ENCODE peak calls at places on chromosomes 3 and 15, in ten cellular contexts. F is lower lobe of right lung, N is amygdala, U is hippocampal formation, G is heart left ventricle, T is HL-60, E is T-helper 9 cell, W is NCI-H146, B is EH, I is left ventricle myocardium inferior. Q is an unnamed sample.

GRCh38 chr15:51093488-51093864 is 1.2 kb downstream of the TNFAIP8L3 start:
- DNase-seq in F (no peak), N (no peak), U (no peak), G (no peak), T (no peak), E (no peak), W (no peak), B (no peak), I (no peak), Q (no peak)

GRCh38 chr3:139157161-139157932 is 112.7 kb upstream of the PRR23C start:
- DNase-seq in F (no peak), N (no peak), U (no peak), G (no peak), T (no peak), E (no peak), W (peak; percentile 44), B (no peak), I (no peak), Q (no peak)

GRCh38 chr3:52685285-52685704 is 418 bp downstream of the PBRM1 start:
- DNase-seq in F (peak; percentile 87), N (no peak), U (peak; percentile 76), G (peak; percentile 84), T (peak; percentile 78), E (peak; percentile 72), W (peak; percentile 84), B (peak; percentile 78), I (peak; percentile 82), Q (peak; percentile 65)

GRCh38 chr3:143924522-143925381 is 46.9 kb upstream of the DIPK2A start:
- DNase-seq in F (no peak), N (no peak), U (no peak), G (no peak), T (no peak), E (no peak), W (no peak), B (no peak), I (no peak), Q (no peak)

GRCh38 chr15:82044373-82045178 is 1.2 kb downstream of the MEX3B start:
- DNase-seq in F (peak; percentile 48), N (no peak), U (no peak), G (peak; percentile 50), T (peak; percentile 7), E (peak; percentile 8), W (peak; percentile 41), B (peak; percentile 85), I (peak; percentile 44), Q (no peak)

GRCh38 chr3:127637546-127637945 is 8.6 kb downstream of the PODXL2 start:
- DNase-seq in F (no peak), N (no peak), U (no peak), G (no peak), T (peak; percentile 67), E (no peak), W (no peak), B (no peak), I (no peak), Q (peak; percentile 16)

GRCh38 chr3:153951276-153951675 is 169.9 kb upstream of the ARHGEF26 start:
- DNase-seq in F (no peak), N (no peak), U (no peak), G (no peak), T (no peak), E (no peak), W (no peak), B (no peak), I (no peak), Q (no peak)

GRCh38 chr3:115800489-115801080 is 177.3 kb downstream of the GAP43 start:
- DNase-seq in F (no peak), N (no peak), U (no peak), G (no peak), T (no peak), E (no peak), W (no peak), B (peak; percentile 68), I (no peak), Q (no peak)

GRCh38 chr3:141020139-141020940 is 30.8 kb upstream of the SPSB4 start:
- DNase-seq in F (no peak), N (no peak), U (no peak), G (no peak), T (no peak), E (no peak), W (no peak), B (no peak), I (no peak), Q (no peak)

GRCh38 chr3:181637056-181637798 is 74.5 kb upstream of the SOX2 start:
- DNase-seq in F (no peak), N (no peak), U (no peak), G (no peak), T (no peak), E (no peak), W (no peak), B (no peak), I (no peak), Q (no peak)

GRCh38 chr3:158702815-158703481 is 29.3 kb downstream of the RARRES1 start:
- DNase-seq in F (no peak), N (no peak), U (no peak), G (no peak), T (no peak), E (no peak), W (no peak), B (peak; percentile 92), I (no peak), Q (no peak)

GRCh38 chr15:85430406-85431204 is 50.2 kb downstream of the AKAP13 start:
- DNase-seq in F (no peak), N (no peak), U (no peak), G (no peak), T (no peak), E (no peak), W (no peak), B (no peak), I (no peak), Q (no peak)

GRCh38 chr3:57974796-57975388 is 33.3 kb upstream of the FLNB start:
- DNase-seq in F (no peak), N (no peak), U (no peak), G (peak; percentile 48), T (no peak), E (no peak), W (no peak), B (peak; percentile 99), I (no peak), Q (no peak)

GRCh38 chr3:128568602-128569490 is 75.8 kb upstream of the GATA2 start:
- DNase-seq in F (no peak), N (no peak), U (no peak), G (no peak), T (no peak), E (no peak), W (no peak), B (no peak), I (no peak), Q (no peak)

GRCh38 chr15:96232335-96232734 is 98.2 kb upstream of the NR2F2 start:
- DNase-seq in F (no peak), N (no peak), U (no peak), G (no peak), T (no peak), E (no peak), W (no peak), B (no peak), I (no peak), Q (no peak)

GRCh38 chr15:71355268-71355667 is 240.0 kb downstream of the THSD4 start:
- DNase-seq in F (no peak), N (no peak), U (no peak), G (no peak), T (no peak), E (no peak), W (no peak), B (no peak), I (no peak), Q (no peak)

Q was measured in effector memory CD8-positive, alpha-beta T cell.